ENCODE peak calls at places on chromosomes 12 and 14, in seven cellular contexts. L is hepatocyte, A is left ventricle myocardium inferior, E is suprapubic skin, W is NB4, Q is PC-3, S is progenitor cell of endocrine pancreas. O is an unnamed sample.

GRCh38 chr12:93804392-93805179 is 127.4 kb downstream of the CRADD start:
- DNase-seq in L (no peak), A (no peak), E (no peak), W (no peak), Q (no peak), S (no peak), O (no peak)

GRCh38 chr14:65351493-65352224 is 60.9 kb upstream of the FUT8 start:
- DNase-seq in L (no peak), A (no peak), E (no peak), W (no peak), Q (no peak), S (no peak), O (peak)

GRCh38 chr14:73252491-73253322 is 15.4 kb downstream of the PAPLN start:
- DNase-seq in L (no peak), A (no peak), E (no peak), W (no peak), Q (no peak), S (no peak), O (no peak)

GRCh38 chr14:73250781-73251500 is 13.6 kb downstream of the PAPLN start:
- DNase-seq in L (no peak), A (no peak), E (no peak), W (no peak), Q (no peak), S (no peak), O (no peak)

GRCh38 chr12:55719371-55719770 is 822 bp upstream of the RDH5 start:
- DNase-seq in L (no peak), A (no peak), E (no peak), W (no peak), Q (no peak), S (no peak), O (no peak)

GRCh38 chr12:31736472-31736871 is 7.7 kb upstream of the AMN1 start:
- DNase-seq in L (peak), A (no peak), E (no peak), W (peak), Q (peak), S (no peak), O (no peak)

GRCh38 chr12:97276198-97276580 is 186.4 kb upstream of the RMST start:
- DNase-seq in L (no peak), A (no peak), E (no peak), W (no peak), Q (no peak), S (no peak), O (no peak)

GRCh38 chr12:95790025-95790911 is at the start of gene NTN4:
- DNase-seq in L (peak), A (peak), E (no peak), W (peak), Q (peak), S (peak), O (peak)

GRCh38 chr12:116924558-116925453 is 14.1 kb downstream of the FBXW8 start:
- DNase-seq in L (no peak), A (no peak), E (no peak), W (peak), Q (peak), S (no peak), O (no peak)

GRCh38 chr14:95424533-95424932 is 91.9 kb downstream of the SYNE3 start:
- DNase-seq in L (no peak), A (no peak), E (no peak), W (no peak), Q (no peak), S (no peak), O (no peak)

GRCh38 chr14:67269338-67270060 is 28.3 kb downstream of the PALS1 start:
- DNase-seq in L (peak), A (no peak), E (no peak), W (no peak), Q (no peak), S (no peak), O (no peak)

GRCh38 chr12:133105620-133106019 is 24.5 kb downstream of the ZNF891 start:
- DNase-seq in L (no peak), A (no peak), E (no peak), W (peak), Q (no peak), S (no peak), O (no peak)

GRCh38 chr12:25957898-25958253 is 606 bp upstream of the RASSF8 start:
- DNase-seq in L (no peak), A (no peak), E (no peak), W (peak), Q (peak), S (no peak), O (no peak)

GRCh38 chr12:90883456-90883855 is 71.5 kb downstream of the CCER1 start:
- DNase-seq in L (no peak), A (no peak), E (no peak), W (no peak), Q (no peak), S (no peak), O (no peak)

GRCh38 chr12:53984901-53985357 is at the start of gene HOXC10:
- DNase-seq in L (peak), A (peak), E (peak), W (peak), Q (peak), S (peak), O (peak)

GRCh38 chr12:116370004-116370404 is 92.5 kb upstream of the MED13L start:
- DNase-seq in L (no peak), A (no peak), E (no peak), W (no peak), Q (no peak), S (no peak), O (no peak)

GRCh38 chr12:54961190-54961589 is 23.4 kb downstream of the TESPA1 start:
- DNase-seq in L (no peak), A (no peak), E (no peak), W (no peak), Q (no peak), S (no peak), O (no peak)

GRCh38 chr12:69840727-69841126 is 15.7 kb downstream of the MYRFL start:
- DNase-seq in L (no peak), A (no peak), E (no peak), W (no peak), Q (no peak), S (no peak), O (no peak)

GRCh38 chr14:24279301-24280186 is 8.1 kb upstream of the RABGGTA start:
- DNase-seq in L (no peak), A (peak), E (no peak), W (peak), Q (peak), S (no peak), O (no peak)
- TF ChIP-seq CTCF in L (no peak), A (peak), E (no peak), W (peak), Q (peak), S (no peak), O (peak)

GRCh38 chr14:102209224-102209966 is 69.7 kb downstream of the WDR20 start:
- DNase-seq in L (peak), A (no peak), E (no peak), W (no peak), Q (peak), S (no peak), O (no peak)
- TF ChIP-seq CTCF in L (peak), A (peak), E (no peak), W (no peak), Q (peak), S (peak), O (no peak)

GRCh38 chr14:28772613-28773012 is 6.0 kb downstream of the FOXG1 start:
- DNase-seq in L (no peak), A (no peak), E (no peak), W (no peak), Q (no peak), S (no peak), O (no peak)

GRCh38 chr14:28774764-28775738 is 8.5 kb downstream of the FOXG1 start:
- DNase-seq in L (no peak), A (no peak), E (no peak), W (no peak), Q (no peak), S (no peak), O (no peak)

GRCh38 chr14:28773176-28773575 is 6.6 kb downstream of the FOXG1 start:
- DNase-seq in L (no peak), A (no peak), E (no peak), W (no peak), Q (no peak), S (no peak), O (no peak)

GRCh38 chr14:28776482-28777266 is 10.1 kb downstream of the FOXG1 start:
- DNase-seq in L (no peak), A (no peak), E (no peak), W (no peak), Q (no peak), S (no peak), O (no peak)

DNA sequence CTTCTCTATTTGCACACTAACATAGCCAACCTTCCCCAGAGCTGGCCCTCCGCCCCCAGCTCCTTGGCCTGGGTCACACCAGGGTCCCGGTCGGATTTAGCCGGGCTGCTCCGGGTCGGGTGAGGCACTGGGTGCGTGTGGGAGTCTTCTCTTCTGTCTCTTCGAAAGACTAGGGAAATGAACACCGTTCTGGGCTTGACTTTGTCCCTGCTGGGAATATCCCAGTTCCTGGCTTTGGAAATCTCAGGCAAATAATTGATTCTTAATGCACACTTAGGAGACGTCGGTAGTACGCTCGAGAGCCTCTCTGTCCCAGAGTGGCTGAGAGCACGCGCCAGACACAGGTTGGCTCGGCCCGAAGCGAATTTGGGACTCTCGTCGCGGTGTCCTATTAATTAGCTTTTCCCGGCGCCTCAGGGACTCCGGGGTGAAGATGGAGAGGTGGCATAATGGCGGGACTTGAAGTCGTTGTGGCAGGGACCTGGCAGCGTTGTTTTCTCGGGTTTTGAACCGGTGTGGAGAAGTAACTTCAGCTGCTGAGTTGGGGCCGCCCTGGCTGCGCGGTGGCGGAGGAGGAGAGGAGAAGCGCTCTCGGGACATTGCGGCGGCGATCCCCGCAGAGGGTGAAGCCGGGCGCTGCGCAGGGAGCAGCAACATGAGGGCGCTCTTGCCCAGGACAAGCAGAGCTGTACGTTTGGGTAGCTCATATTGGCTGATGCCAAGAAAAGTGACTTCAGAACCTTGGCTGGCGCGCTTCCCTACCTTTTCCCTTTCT is 7.5 kb downstream of the FOXG1 start:
- DNase-seq in L (peak), A (no peak), E (no peak), W (no peak), Q (no peak), S (peak), O (peak)
- TF ChIP-seq CTCF in L (peak), A (no peak), E (no peak), W (no peak), Q (no peak), S (peak), O (peak)

GRCh38 chr12:121802485-121802842 is 1.3 kb upstream of the SETD1B start:
- DNase-seq in L (no peak), A (no peak), E (no peak), W (no peak), Q (no peak), S (no peak), O (no peak)

GRCh38 chr12:121799175-121799841 is 4.5 kb upstream of the SETD1B start:
- DNase-seq in L (peak), A (peak), E (peak), W (peak), Q (peak), S (no peak), O (peak)

GRCh38 chr12:121799842-121800693 is 3.7 kb upstream of the SETD1B start:
- DNase-seq in L (peak), A (peak), E (peak), W (peak), Q (peak), S (no peak), O (peak)

GRCh38 chr12:121801601-121802484 is 2.0 kb upstream of the SETD1B start:
- DNase-seq in L (no peak), A (no peak), E (no peak), W (peak), Q (peak), S (no peak), O (no peak)

GRCh38 chr12:121800694-121801600 is 2.9 kb upstream of the SETD1B start:
- DNase-seq in L (peak), A (peak), E (peak), W (peak), Q (peak), S (no peak), O (no peak)
- TF ChIP-seq CTCF in L (no peak), A (no peak), E (no peak), W (no peak), Q (no peak), S (no peak), O (no peak)

GRCh38 chr12:3679831-3680230 is 73.1 kb downstream of the CRACR2A start:
- DNase-seq in L (no peak), A (no peak), E (no peak), W (no peak), Q (no peak), S (no peak), O (no peak)

GRCh38 chr12:3681595-3681921 is 71.4 kb downstream of the CRACR2A start:
- DNase-seq in L (no peak), A (no peak), E (no peak), W (no peak), Q (no peak), S (no peak), O (no peak)

GRCh38 chr12:3677609-3678008 is 75.3 kb downstream of the CRACR2A start:
- DNase-seq in L (no peak), A (no peak), E (no peak), W (no peak), Q (no peak), S (no peak), O (no peak)

GRCh38 chr12:3683670-3684069 is 69.2 kb downstream of the CRACR2A start:
- DNase-seq in L (no peak), A (no peak), E (no peak), W (no peak), Q (peak), S (no peak), O (no peak)

DNA sequence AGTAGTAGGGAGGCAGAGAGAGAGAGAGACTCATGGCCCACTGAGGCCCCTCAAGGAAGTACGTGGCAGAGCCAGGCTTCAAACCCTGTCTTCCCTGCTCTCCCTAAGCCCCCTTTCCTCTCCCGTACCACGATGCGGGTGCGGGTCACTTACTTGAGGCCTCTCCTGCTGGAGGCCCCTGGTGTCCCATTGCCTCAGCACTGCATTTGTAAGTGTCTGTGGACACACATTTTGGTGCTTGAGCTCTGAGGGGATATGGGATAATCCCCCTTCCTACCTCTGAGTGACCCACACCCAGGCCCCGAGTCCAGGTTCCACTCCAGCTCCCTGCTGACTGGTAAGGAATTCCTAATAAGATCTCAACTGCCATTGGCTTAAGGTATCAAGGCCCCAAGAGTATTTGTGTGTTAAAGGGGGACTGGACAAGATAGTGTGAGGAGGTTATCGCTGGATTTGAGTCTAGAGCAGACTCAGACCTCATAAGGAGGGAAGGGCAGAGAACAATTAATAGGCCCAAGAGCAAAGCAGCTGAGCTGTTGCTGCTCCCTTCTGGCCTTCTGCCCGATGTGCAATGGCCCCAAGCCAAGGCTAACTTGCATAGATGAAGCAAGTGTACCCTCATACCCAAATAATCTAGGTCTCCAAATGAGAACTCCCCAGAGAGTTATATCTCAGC is 71.9 kb downstream of the CRACR2A start:
- DNase-seq in L (peak), A (peak), E (no peak), W (no peak), Q (peak), S (no peak), O (no peak)
- TF ChIP-seq CTCF in L (peak), A (peak), E (no peak), W (no peak), Q (no peak), S (peak), O (no peak)

GRCh38 chr14:104361101-104361591 is 218.4 kb upstream of the C14orf180 start:
- DNase-seq in L (no peak), A (no peak), E (peak), W (no peak), Q (no peak), S (no peak), O (no peak)
- TF ChIP-seq CTCF in L (no peak), A (no peak), E (no peak), W (no peak), Q (no peak), S (no peak), O (no peak)

GRCh38 chr14:38210168-38210567 is 2.5 kb downstream of the SSTR1 start:
- DNase-seq in L (peak), A (no peak), E (no peak), W (no peak), Q (peak), S (no peak), O (no peak)

GRCh38 chr14:38207342-38207741 is 362 bp upstream of the SSTR1 start:
- DNase-seq in L (peak), A (no peak), E (no peak), W (no peak), Q (no peak), S (no peak), O (no peak)

GRCh38 chr14:38209572-38210159 is 2.0 kb downstream of the SSTR1 start:
- DNase-seq in L (no peak), A (no peak), E (no peak), W (no peak), Q (no peak), S (no peak), O (peak)

GRCh38 chr14:38207830-38208815 is at the start of gene SSTR1:
- DNase-seq in L (peak), A (no peak), E (no peak), W (no peak), Q (no peak), S (peak), O (no peak)

DNA sequence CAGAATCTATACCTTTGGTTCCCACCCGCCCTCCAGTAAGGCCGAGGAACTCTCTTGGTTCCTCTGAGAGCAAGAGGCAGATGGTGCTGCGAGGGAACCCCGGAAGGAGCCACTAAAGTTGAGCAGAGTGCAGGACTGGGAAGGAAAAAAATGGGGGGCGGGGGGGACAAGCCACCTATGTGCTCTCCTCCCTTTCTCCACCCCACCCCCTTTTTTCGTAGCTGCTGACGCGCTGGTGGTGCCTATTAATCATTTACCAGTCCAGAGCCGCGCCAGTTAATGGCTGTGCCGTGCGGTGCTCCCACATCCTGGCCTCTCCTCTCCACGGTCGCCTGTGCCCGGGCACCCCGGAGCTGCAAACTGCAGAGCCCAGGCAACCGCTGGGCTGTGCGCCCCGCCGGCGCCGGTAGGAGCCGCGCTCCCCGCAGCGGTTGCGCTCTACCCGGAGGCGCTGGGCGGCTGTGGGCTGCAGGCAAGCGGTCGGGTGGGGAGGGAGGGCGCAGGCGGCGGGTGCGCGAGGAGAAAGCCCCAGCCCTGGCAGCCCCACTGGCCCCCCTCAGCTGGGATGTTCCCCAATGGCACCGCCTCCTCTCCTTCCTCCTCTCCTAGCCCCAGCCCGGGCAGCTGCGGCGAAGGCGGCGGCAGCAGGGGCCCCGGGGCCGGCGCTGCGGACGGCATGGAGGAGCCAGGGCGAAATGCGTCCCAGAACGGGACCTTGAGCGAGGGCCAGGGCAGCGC is 1.3 kb downstream of the SSTR1 start:
- DNase-seq in L (peak), A (peak), E (no peak), W (no peak), Q (no peak), S (peak), O (peak)
- TF ChIP-seq CTCF in L (peak), A (peak), E (no peak), W (no peak), Q (no peak), S (peak), O (no peak)

GRCh38 chr14:85853996-85854526 is 324.1 kb downstream of the FLRT2 start:
- DNase-seq in L (no peak), A (no peak), E (no peak), W (no peak), Q (peak), S (no peak), O (no peak)

GRCh38 chr14:85852900-85853299 is 323.0 kb downstream of the FLRT2 start:
- DNase-seq in L (no peak), A (no peak), E (no peak), W (no peak), Q (no peak), S (no peak), O (no peak)

DNA sequence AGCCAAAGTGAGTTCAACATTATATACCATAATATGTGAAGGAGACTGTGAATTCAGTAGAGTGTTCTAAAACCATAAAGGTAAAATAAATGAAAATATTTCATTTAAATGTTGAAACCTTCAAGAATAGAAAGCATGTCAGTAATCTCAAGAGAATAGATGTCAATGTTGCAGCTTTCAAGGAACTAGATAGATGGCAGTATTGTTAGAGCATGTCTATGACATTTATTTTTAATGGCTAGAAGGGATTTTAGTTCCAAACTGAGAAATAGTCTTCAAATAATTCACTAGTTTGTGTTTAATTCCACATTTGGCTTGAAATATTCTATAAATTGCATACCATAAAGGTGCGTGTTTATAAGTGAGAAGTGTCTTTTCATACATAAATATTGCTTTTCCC is 326.5 kb downstream of the FLRT2 start:
- DNase-seq in L (no peak), A (no peak), E (no peak), W (no peak), Q (no peak), S (no peak), O (no peak)
- TF ChIP-seq CTCF in L (peak), A (no peak), E (no peak), W (no peak), Q (peak), S (peak), O (no peak)

DNA sequence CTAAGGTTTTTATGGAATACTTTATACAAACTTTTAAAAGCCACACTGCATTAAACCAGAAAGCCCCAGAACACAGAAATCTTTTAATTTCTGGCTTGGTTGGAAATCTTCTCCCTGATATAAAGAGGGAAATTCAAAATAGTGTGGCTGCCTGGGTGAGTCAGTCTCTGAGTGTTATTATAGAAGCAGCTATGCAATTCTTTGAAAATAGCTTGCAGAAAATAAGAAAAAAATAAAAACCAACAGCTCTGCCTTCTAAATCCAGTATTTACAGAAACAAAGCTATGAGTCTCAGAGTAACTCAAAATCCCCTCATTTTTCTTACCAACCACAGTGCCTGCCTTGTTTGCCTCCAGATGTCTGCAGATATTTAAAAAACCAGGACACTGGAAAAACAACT is 68.5 kb upstream of the FERMT2 start:
- DNase-seq in L (no peak), A (no peak), E (no peak), W (no peak), Q (no peak), S (no peak), O (no peak)
- TF ChIP-seq CTCF in L (no peak), A (no peak), E (no peak), W (no peak), Q (no peak), S (no peak), O (no peak)